ENCODE peak calls at places on chromosomes 2 and 18, in nine cellular contexts. U is upper lobe of right lung, O is tibial artery, Q is A549, Z is PC-9, B is upper lobe of left lung, W is breast epithelium, C is OCI-LY7, J is K562. F is an unnamed sample.

GRCh38 chr2:38192046-38192445 is 116.1 kb upstream of the CYP1B1 start:
- DNase-seq in J (no peak), Q (no peak), C (no peak), W (no peak), B (no peak), Z (no peak), O (no peak), U (no peak), F (no peak)

GRCh38 chr2:176484838-176485237 is 215.6 kb downstream of the MTX2 start:
- DNase-seq in W (no peak), B (no peak), Q (no peak), O (no peak), Z (no peak), J (no peak), C (no peak), U (no peak), F (peak; percentile 69)

GRCh38 chr2:63740020-63740419 is 101.7 kb upstream of the UGP2 start:
- DNase-seq in J (no peak), B (no peak), W (no peak), C (no peak), Q (no peak), Z (no peak), U (no peak), O (no peak), F (no peak)

GRCh38 chr2:28155627-28156026 is 237.0 kb upstream of the FOSL2 start:
- DNase-seq in C (peak; percentile 3), J (peak; percentile 63), W (no peak), U (no peak), Q (peak; percentile 70), O (no peak), Z (no peak), B (no peak), F (no peak)

GRCh38 chr2:52658598-52658997 is 1109.0 kb upstream of the CHAC2 start:
- DNase-seq in W (no peak), O (no peak), J (no peak), U (no peak), B (no peak), C (no peak), Z (no peak), Q (no peak), F (peak; percentile 95)

GRCh38 chr2:168002021-168002553 is 245.3 kb downstream of the STK39 start:
- DNase-seq in Z (no peak), Q (no peak), C (no peak), W (no peak), U (no peak), B (no peak), J (no peak), O (no peak), F (peak; percentile 53)

GRCh38 chr18:79754022-79754761 is 43.5 kb upstream of the KCNG2 start:
- DNase-seq in C (no peak), W (no peak), Z (no peak), O (no peak), Q (no peak), J (no peak), B (peak; percentile 17), U (peak; percentile 58), F (no peak)

GRCh38 chr2:71454221-71455010 is 1.1 kb downstream of the DYSF start:
- DNase-seq in J (peak; percentile 47), Z (no peak), Q (no peak), C (no peak), U (no peak), O (peak; percentile 42), W (no peak), B (no peak), F (no peak)

GRCh38 chr2:29281585-29281984 is 166.4 kb downstream of the CLIP4 start:
- DNase-seq in U (no peak), O (no peak), C (no peak), Q (peak; percentile 53), J (no peak), W (peak; percentile 37), Z (peak; percentile 79), B (no peak), F (peak; percentile 80)

GRCh38 chr2:9336209-9336533 is 87.2 kb downstream of the ITGB1BP1 start:
- DNase-seq in B (no peak), J (peak; percentile 41), Q (no peak), W (no peak), C (peak; percentile 54), U (no peak), O (no peak), Z (no peak), F (peak; percentile 57)

GRCh38 chr2:48693066-48693465 is 62.5 kb downstream of the LHCGR start:
- DNase-seq in Z (no peak), U (no peak), B (no peak), Q (no peak), J (no peak), C (no peak), O (no peak), W (no peak), F (peak; percentile 18)

GRCh38 chr18:10524507-10525425 is 1.1 kb upstream of the NAPG start:
- DNase-seq in J (no peak), C (no peak), W (no peak), Z (peak; percentile 23), U (no peak), O (no peak), Q (no peak), B (no peak), F (peak; percentile 7)

GRCh38 chr2:241733391-241734207 is 831 bp upstream of the D2HGDH start:
- DNase-seq in B (no peak), C (no peak), W (no peak), U (no peak), Q (no peak), J (no peak), O (no peak), Z (peak; percentile 15), F (no peak)

GRCh38 chr2:171957061-171957460 is 34.8 kb downstream of the HAT1 start:
- DNase-seq in B (no peak), O (no peak), Q (peak; percentile 16), C (no peak), J (peak; percentile 22), U (no peak), W (no peak), Z (peak; percentile 21), F (no peak)

GRCh38 chr18:22465859-22466602 is 48.3 kb upstream of the CTAGE1 start:
- DNase-seq in Z (peak; percentile 50), O (peak; percentile 75), C (no peak), J (peak; percentile 87), W (no peak), B (peak; percentile 69), U (no peak), Q (peak; percentile 91), F (peak; percentile 93)

GRCh38 chr2:58845011-58845410 is 603.9 kb upstream of the FANCL start:
- DNase-seq in J (no peak), Z (no peak), U (no peak), Q (no peak), B (no peak), C (no peak), W (no peak), O (no peak), F (no peak)

DNA sequence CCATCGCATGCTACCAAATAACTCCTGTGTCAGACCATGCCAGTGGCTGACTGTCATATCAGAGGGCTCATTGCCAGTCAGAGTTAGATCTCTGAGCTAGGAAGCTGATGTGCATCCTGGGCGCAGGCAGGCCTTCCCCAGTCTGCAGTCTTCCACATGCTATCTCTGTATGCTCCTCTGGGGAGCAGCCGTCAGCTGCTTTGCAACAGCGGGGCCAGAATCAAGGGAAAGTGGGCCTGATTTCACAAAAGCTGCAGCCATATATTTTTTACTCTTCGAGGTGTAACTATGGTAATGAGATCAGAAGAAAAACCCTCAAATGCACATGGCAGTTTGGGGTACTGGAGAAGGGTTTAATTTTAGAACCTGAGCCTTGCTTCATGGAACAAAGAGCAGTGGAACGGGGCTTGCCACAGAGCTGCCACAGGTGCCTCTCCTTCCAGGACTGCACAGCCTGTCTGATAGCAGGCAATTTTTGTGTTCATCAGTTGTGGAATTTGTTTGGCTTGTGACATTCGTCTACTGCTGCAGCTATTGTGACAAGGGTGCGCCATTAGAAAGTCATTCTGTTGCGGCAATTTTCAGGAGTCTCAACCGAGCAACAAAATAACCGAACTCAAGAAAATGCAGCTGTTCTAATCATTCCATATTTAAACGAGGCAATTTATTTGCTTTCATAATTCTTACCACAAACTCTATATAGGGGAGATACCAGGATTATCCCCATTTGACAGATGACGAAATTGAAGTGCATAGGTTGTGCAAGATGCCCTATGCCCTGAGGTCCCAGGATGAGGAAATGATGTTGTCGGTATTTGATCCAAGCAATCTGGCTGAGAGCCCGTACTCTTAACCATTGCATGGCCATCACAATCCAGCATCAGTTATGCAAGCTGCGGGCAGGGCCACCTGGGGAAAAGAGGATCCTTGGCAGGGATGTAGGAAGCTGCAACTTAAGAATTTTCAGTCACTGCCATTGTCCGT is 109.6 kb upstream of the CYRIA start:
- DNase-seq in B (no peak), Q (peak; percentile 30), J (peak; percentile 28), Z (no peak), O (no peak), C (no peak), U (no peak), W (no peak), F (peak; percentile 31)
- TF ChIP-seq CTCF in B (no peak), Q (no peak), J (peak; percentile 56), Z (no peak), O (no peak), C (peak; percentile 29), U (no peak), W (no peak), F (peak; percentile 39)

DNA sequence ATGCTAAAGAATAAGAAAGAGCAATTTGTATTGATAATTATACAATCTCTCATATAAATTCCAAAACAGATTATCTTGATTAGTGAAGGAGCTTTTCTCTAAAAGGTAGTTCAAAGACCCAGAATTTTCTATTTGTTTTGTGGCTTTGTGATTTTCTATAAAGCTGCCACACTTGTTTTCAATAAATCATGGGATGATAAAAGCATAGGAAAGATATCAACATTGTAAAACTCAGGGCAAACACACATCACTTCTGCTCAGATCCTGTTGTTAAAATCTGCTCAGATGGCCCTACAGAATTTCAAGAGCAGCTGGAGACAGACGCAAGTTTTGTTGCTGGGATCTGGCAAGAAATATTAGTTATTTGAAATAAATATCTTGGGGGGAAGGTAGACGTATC is 28.8 kb upstream of the CBLN2 start:
- DNase-seq in C (no peak), Z (no peak), B (no peak), U (no peak), J (no peak), Q (no peak), W (no peak), O (no peak), F (no peak)
- H3K4me3 ChIP-seq in C (no peak overlapping the region), Z (no peak overlapping the region), B (no peak overlapping the region), U (no peak overlapping the region), J (no peak overlapping the region), Q (no peak overlapping the region), W (no peak overlapping the region), O (no peak overlapping the region), F (no peak overlapping the region)

GRCh38 chr2:213806125-213806726 is 522.0 kb downstream of the SPAG16 start:
- DNase-seq in Q (peak; percentile 30), C (peak; percentile 31), Z (no peak), J (peak; percentile 0), O (no peak), U (no peak), B (no peak), W (no peak), F (peak; percentile 55)
- TF ChIP-seq CTCF in Q (peak; percentile 62), C (peak; percentile 79), Z (peak; percentile 84), J (no peak), O (no peak), U (peak; percentile 34), B (no peak), W (no peak), F (no peak)

DNA sequence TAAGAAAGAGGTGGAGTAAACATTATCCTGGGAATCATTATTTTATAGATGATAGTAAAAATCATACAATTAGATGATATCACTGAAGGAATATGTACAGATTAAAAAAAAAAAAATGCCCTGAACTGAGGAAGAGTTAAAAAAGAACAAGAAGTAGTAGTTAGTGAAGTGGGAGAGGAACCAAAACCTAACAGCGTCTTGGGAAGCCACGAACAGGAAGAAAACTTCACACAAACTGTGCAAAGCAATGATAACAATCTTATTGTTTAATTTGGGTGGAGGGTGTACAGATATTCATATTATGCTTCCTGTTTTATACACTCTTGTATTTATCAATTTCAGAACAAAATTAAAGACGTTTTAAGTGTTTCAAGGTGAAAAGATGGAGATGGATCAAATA is 3.5 kb downstream of the HEATR5B start:
- DNase-seq in B (no peak), W (no peak), Z (no peak), U (no peak), J (no peak), O (no peak), Q (no peak), C (peak; percentile 25), F (no peak)
- H3K4me3 ChIP-seq in B (no peak overlapping the region), W (no peak overlapping the region), Z (no peak overlapping the region), U (no peak overlapping the region), J (no peak overlapping the region), O (no peak overlapping the region), Q (no peak overlapping the region), C (peak overlapping the region; percentile 30), F (no peak overlapping the region)

F was measured in astrocyte of the spinal cord.